ENCODE peak calls at places on chromosome 11, in five cellular contexts. I is psoas muscle, O is epithelial cell of esophagus, M is NCI-H2107, C is ecto neural progenitor cell. B is an unnamed sample.
A peak's percentile ranks its signal among the peaks of the same experiment; 100 is the strongest.

GRCh38 chr11:72598901-72599300 is 75.3 kb downstream of the PDE2A start:
- DNase-seq in I (peak; percentile 51), O (no peak), M (no peak), C (peak; percentile 81), B (no peak)

GRCh38 chr11:14190992-14191773 is 167.8 kb downstream of the RRAS2 start:
- DNase-seq in I (no peak), O (no peak), M (no peak), C (no peak), B (no peak)

GRCh38 chr11:95045791-95046190 is 3.4 kb upstream of the KDM4F start:
- DNase-seq in I (no peak), O (no peak), M (no peak), C (no peak), B (no peak)

GRCh38 chr11:33801821-33802413 is 27.6 kb upstream of the FBXO3 start:
- DNase-seq in I (no peak), O (no peak), M (no peak), C (no peak), B (no peak)

GRCh38 chr11:61793829-61794204 is 1.1 kb downstream of the FEN1 start:
- DNase-seq in I (no peak), O (no peak), M (no peak), C (no peak), B (no peak)

GRCh38 chr11:125517116-125517804 is 21.2 kb upstream of the FEZ1 start:
- DNase-seq in I (no peak), O (no peak), M (no peak), C (peak; percentile 89), B (peak; percentile 84)

GRCh38 chr11:2166091-2166851 is 5.3 kb upstream of the INS start:
- DNase-seq in I (no peak), O (peak; percentile 30), M (no peak), C (peak; percentile 77), B (no peak)

GRCh38 chr11:134223066-134223465 is 701 bp downstream of the NCAPD3 start:
- DNase-seq in I (no peak), O (no peak), M (no peak), C (no peak), B (no peak)

GRCh38 chr11:74282863-74283484 is 28.5 kb downstream of the P4HA3 start:
- DNase-seq in I (no peak), O (no peak), M (no peak), C (no peak), B (no peak)

GRCh38 chr11:48001438-48002021 is 21.2 kb downstream of the PTPRJ start:
- DNase-seq in I (no peak), O (no peak), M (no peak), C (no peak), B (peak; percentile 90)

GRCh38 chr11:14793546-14793945 is 98.5 kb downstream of the CYP2R1 start:
- DNase-seq in I (no peak), O (no peak), M (no peak), C (no peak), B (no peak)

GRCh38 chr11:20003357-20003756 is 156.9 kb downstream of the DBX1 start:
- DNase-seq in I (no peak), O (peak; percentile 66), M (no peak), C (no peak), B (no peak)

GRCh38 chr11:65384301-65384889 is 1.9 kb upstream of the SLC25A45 start:
- DNase-seq in I (no peak), O (no peak), M (no peak), C (no peak), B (peak; percentile 39)

GRCh38 chr11:132007184-132007583 is 636.8 kb downstream of the NTM start:
- DNase-seq in I (no peak), O (no peak), M (no peak), C (no peak), B (no peak)

GRCh38 chr11:75891947-75892739 is 77.1 kb downstream of the UVRAG start:
- DNase-seq in I (no peak), O (no peak), M (no peak), C (no peak), B (no peak)

GRCh38 chr11:78359921-78360320 is 57.7 kb downstream of the GAB2 start:
- DNase-seq in I (no peak), O (no peak), M (no peak), C (no peak), B (no peak)

GRCh38 chr11:68750197-68750987 is 928 bp downstream of the TESMIN start:
- DNase-seq in I (peak; percentile 25), O (peak; percentile 7), M (no peak), C (peak; percentile 72), B (no peak)

GRCh38 chr11:10688401-10688800 is 5.2 kb downstream of the IRAG1 start:
- DNase-seq in I (no peak), O (peak; percentile 85), M (no peak), C (no peak), B (peak; percentile 18)

GRCh38 chr11:65559951-65560537 is 1.9 kb upstream of the LTBP3 start:
- DNase-seq in I (no peak), O (peak; percentile 69), M (no peak), C (no peak), B (peak; percentile 69)

GRCh38 chr11:66123902-66124301 is 53.8 kb downstream of the PACS1 start:
- DNase-seq in I (no peak), O (peak; percentile 36), M (no peak), C (no peak), B (no peak)

GRCh38 chr11:19938051-19938856 is 222.0 kb downstream of the DBX1 start:
- DNase-seq in I (peak; percentile 40), O (peak; percentile 65), M (no peak), C (peak; percentile 69), B (peak; percentile 62)

GRCh38 chr11:123061403-123062157 is at the start of gene HSPA8:
- DNase-seq in I (peak; percentile 73), O (peak; percentile 57), M (no peak), C (no peak), B (peak; percentile 49)

GRCh38 chr11:132452616-132453015 is 1079.7 kb downstream of the OPCML start:
- DNase-seq in I (no peak), O (no peak), M (no peak), C (no peak), B (no peak)

GRCh38 chr11:102431404-102431803 is 21.2 kb downstream of the TMEM123 start:
- DNase-seq in I (no peak), O (no peak), M (no peak), C (no peak), B (no peak)

GRCh38 chr11:122113836-122114235 is 2.2 kb downstream of the BLID start:
- DNase-seq in I (no peak), O (no peak), M (no peak), C (no peak), B (no peak)

GRCh38 chr11:47269829-47270305 is at the start of gene MADD:
- DNase-seq in I (peak; percentile 92), O (peak; percentile 72), M (peak; percentile 61), C (peak; percentile 87), B (peak; percentile 78)

GRCh38 chr11:3105791-3106735 is 48.8 kb upstream of the CARS1 start:
- DNase-seq in I (no peak), O (no peak), M (no peak), C (peak; percentile 41), B (no peak)

GRCh38 chr11:86591631-86592030 is 80.8 kb downstream of the ME3 start:
- DNase-seq in I (no peak), O (no peak), M (no peak), C (no peak), B (no peak)

GRCh38 chr11:132858203-132858602 is 674.1 kb downstream of the OPCML start:
- DNase-seq in I (no peak), O (peak; percentile 69), M (no peak), C (peak; percentile 48), B (peak; percentile 39)

GRCh38 chr11:86160546-86161149 is 83.9 kb upstream of the EED start:
- DNase-seq in I (no peak), O (peak; percentile 93), M (no peak), C (no peak), B (no peak)

GRCh38 chr11:47270331-47271271 is 668 bp downstream of the MADD start:
- DNase-seq in I (no peak), O (peak; percentile 50), M (no peak), C (no peak), B (peak; percentile 62)

GRCh38 chr11:48184452-48184851 is 32.2 kb upstream of the OR4B1 start:
- DNase-seq in I (no peak), O (no peak), M (no peak), C (no peak), B (no peak)

GRCh38 chr11:3119141-3119821 is 45.8 kb downstream of the OSBPL5 start:
- DNase-seq in I (no peak), O (no peak), M (no peak), C (no peak), B (no peak)

GRCh38 chr11:5234390-5234834 is at the start of gene HBD:
- DNase-seq in I (no peak), O (no peak), M (no peak), C (no peak), B (peak; percentile 10)

B was measured in astrocyte of the spinal cord.